ENCODE peak calls at places on chromosomes 5 and 9, in five cellular contexts. R is kidney tubule cell; F is AG10803; A is naive thymus-derived CD8-positive, alpha-beta T cell; D is neural crest cell. G is an unnamed sample.

GRCh38 chr5:174609116-174609515 is 115.3 kb upstream of the MSX2 start:
- DNase-seq in R (peak), F (no peak), A (no peak), D (no peak), G (no peak)

GRCh38 chr9:138015021-138015829 is 137.6 kb downstream of the CACNA1B start:
- DNase-seq in R (no peak), F (no peak), A (no peak), D (no peak), G (no peak)

GRCh38 chr5:143755969-143756368 is 56.0 kb upstream of the HMHB1 start:
- DNase-seq in R (no peak), F (no peak), A (no peak), D (no peak), G (no peak)

GRCh38 chr5:38601133-38601842 is 44.8 kb upstream of the LIFR start:
- DNase-seq in R (no peak), F (no peak), A (no peak), D (no peak), G (no peak)

GRCh38 chr5:162852145-162852544 is 585.2 kb upstream of the CCNG1 start:
- DNase-seq in R (no peak), F (no peak), A (no peak), D (no peak), G (no peak)

GRCh38 chr9:120360046-120360445 is 219.9 kb downstream of the CDK5RAP2 start:
- DNase-seq in R (no peak), F (peak), A (no peak), D (no peak), G (no peak)

GRCh38 chr5:90096415-90097081 is 313.0 kb downstream of the CETN3 start:
- DNase-seq in R (peak), F (peak), A (no peak), D (no peak), G (peak)

GRCh38 chr5:39360483-39361071 is 3.7 kb downstream of the C9 start:
- DNase-seq in R (no peak), F (no peak), A (no peak), D (no peak), G (peak)

GRCh38 chr9:133306242-133307194 is 29.5 kb downstream of the SURF6 start:
- DNase-seq in R (no peak), F (peak), A (no peak), D (no peak), G (no peak)

G was measured in bronchial epithelial cell.